ENCODE peak calls at places on chromosome 5, in five cellular contexts. P is GM12878, O is H1, B is NT2/D1, A is HepG2. X is an unnamed sample.
A peak's percentile ranks its signal among the peaks of the same experiment; 100 is the strongest.

GRCh38 chr5:148186248-148187003 is 16.4 kb upstream of the SPINK6 start:
- DNase-seq in P (no peak), O (no peak), B (no peak), A (no peak), X (no peak)

GRCh38 chr5:176647870-176648466 is 684 bp downstream of the TSPAN17 start:
- DNase-seq in P (no peak), O (no peak), B (no peak), A (no peak), X (peak; percentile 61)

GRCh38 chr5:170681013-170681433 is 102.5 kb upstream of the GABRP start:
- DNase-seq in P (no peak), O (no peak), B (peak; percentile 36), A (no peak), X (peak; percentile 78)

GRCh38 chr5:134477462-134478245 is 47.8 kb upstream of the JADE2 start:
- DNase-seq in P (no peak), O (no peak), B (no peak), A (no peak), X (no peak)

GRCh38 chr5:124057815-124058231 is 545.8 kb downstream of the CSNK1G3 start:
- DNase-seq in P (no peak), O (no peak), B (no peak), A (no peak), X (no peak)

GRCh38 chr5:159987031-159987674 is 21.8 kb upstream of the TTC1 start:
- DNase-seq in P (peak; percentile 8), O (peak; percentile 65), B (peak; percentile 46), A (peak; percentile 34), X (peak; percentile 88)

GRCh38 chr5:92505145-92505544 is 1075.9 kb downstream of the NR2F1-AS1 start:
- DNase-seq in P (no peak), O (no peak), B (no peak), A (no peak), X (no peak)

GRCh38 chr5:72447751-72448150 is 59.5 kb downstream of the ZNF366 start:
- DNase-seq in P (no peak), O (no peak), B (no peak), A (no peak), X (no peak)

DNA sequence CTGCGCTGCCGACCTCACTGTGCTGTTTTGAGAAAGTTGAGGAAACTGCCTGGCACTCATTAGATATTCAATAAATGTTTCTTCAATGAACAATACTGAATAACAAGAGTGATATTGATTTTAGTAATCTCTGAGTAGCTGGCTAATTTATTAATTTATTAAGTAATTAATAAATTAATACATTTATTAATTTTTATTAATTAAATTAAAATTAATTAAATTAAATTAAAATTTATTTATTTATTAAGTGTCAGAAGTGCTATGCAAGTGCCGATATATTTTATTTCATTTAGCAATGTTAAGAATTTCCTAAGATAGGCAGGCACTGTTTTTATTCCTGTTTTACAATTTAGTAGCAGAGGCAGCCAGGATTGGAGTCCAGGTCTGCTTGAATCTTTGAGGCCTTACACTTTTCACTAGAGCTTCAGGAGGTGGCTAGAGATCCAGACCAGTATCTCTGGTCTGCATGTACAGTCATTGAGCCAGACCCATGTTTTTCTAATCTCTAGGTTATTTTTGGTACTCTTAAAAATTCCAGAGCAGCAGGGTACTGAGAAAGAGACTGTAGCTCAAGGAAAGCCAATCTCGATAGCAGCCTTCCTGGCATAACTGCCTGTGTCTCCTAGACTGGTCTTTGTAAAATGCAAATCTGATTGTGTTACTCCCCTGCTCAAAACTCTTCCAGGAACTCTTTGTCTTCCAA is 109.2 kb downstream of the ARHGEF28 start:
- DNase-seq in P (no peak), O (no peak), B (no peak), A (no peak), X (no peak)
- TF ChIP-seq SUZ12 in P (no peak), O (no peak), B (no peak), A (no peak), X (no peak)

GRCh38 chr5:57494104-57495098 is 11.8 kb upstream of the ACTBL2 start:
- DNase-seq in P (peak; percentile 45), O (no peak), B (peak; percentile 2), A (peak; percentile 13), X (peak; percentile 15)
- TF ChIP-seq SUZ12 in P (no peak), O (no peak), B (no peak), A (no peak), X (no peak)

DNA sequence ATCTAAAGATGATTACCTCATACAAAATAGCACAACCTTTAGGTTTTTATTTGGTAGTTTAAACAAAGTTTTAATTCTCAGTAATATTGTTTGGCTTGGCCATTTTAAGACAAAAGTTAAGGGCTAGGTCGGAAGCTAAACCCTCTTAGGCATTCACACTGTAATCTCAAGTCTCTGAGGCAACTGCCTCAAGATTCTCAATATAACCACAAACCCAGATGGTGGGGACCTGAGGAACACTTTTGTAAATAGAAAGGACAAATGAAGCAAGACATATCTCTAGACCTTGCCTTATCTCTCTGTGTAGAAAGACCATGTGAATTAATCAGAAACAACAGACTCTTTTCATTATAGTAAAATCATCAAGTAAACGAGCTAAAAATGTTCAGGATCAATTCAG is 500.2 kb upstream of the CDH6 start:
- DNase-seq in P (no peak), O (no peak), B (no peak), A (no peak), X (no peak)
- TF ChIP-seq SUZ12 in P (no peak), O (no peak), B (no peak), A (no peak), X (no peak)

GRCh38 chr5:7741415-7742065 is 109.4 kb downstream of the CFAP90 start:
- DNase-seq in P (no peak), O (no peak), B (no peak), A (no peak), X (no peak)

GRCh38 chr5:7747728-7748127 is 103.2 kb downstream of the CFAP90 start:
- DNase-seq in P (no peak), O (no peak), B (no peak), A (no peak), X (no peak)

GRCh38 chr5:7745882-7746735 is 104.8 kb downstream of the CFAP90 start:
- DNase-seq in P (no peak), O (peak; percentile 58), B (peak; percentile 61), A (peak; percentile 41), X (peak; percentile 63)

DNA sequence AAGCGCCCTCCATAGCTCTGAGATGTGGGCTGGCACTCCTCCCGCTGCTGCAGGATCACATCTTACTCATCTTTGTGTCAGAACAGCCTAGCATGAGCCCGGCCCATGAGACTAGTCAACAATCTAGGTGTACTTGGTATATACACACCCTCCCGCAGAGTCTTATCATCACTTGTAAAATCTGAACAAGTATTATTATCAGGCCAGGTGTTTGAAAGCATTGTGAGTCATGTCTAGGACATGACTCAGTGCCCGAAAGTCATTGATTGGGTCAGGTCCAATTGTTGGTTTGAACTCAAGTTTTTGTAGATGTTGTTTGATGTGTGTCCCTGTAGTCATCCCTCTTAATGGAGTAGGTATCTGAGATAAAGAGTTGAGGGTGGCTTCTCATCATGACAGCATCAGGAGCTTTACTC is 108.7 kb downstream of the CFAP90 start:
- DNase-seq in P (no peak), O (no peak), B (no peak), A (no peak), X (no peak)
- TF ChIP-seq SUZ12 in P (no peak), O (no peak), B (no peak), A (no peak), X (no peak)

GRCh38 chr5:39352931-39353330 is 11.4 kb downstream of the C9 start:
- DNase-seq in P (no peak), O (no peak), B (no peak), A (no peak), X (no peak)

GRCh38 chr5:39352170-39352569 is 12.1 kb downstream of the C9 start:
- DNase-seq in P (no peak), O (no peak), B (no peak), A (no peak), X (no peak)

GRCh38 chr5:39355324-39355723 is 9.0 kb downstream of the C9 start:
- DNase-seq in P (no peak), O (no peak), B (no peak), A (no peak), X (no peak)

GRCh38 chr5:39353714-39354399 is 10.4 kb downstream of the C9 start:
- DNase-seq in P (no peak), O (no peak), B (no peak), A (no peak), X (no peak)

DNA sequence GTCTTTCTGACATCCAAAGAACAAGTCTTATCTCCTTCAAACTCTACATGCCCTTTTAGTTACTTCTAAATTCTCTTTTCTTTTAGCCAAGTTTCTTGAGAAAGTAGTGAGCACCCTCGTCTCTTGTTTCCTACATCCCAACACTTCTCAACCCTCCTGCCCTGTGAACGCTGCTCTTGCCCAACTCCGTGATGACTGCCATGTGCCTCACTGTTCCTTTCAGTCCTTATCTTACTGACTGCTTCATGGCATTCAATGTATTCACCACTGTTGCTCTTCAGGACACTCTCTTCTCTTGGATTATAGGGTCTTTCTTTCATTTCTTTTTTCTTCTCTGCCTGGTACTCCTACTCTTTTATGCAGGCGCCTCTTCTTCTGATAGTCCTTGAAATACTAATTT is 14.8 kb downstream of the C9 start:
- DNase-seq in P (no peak), O (no peak), B (no peak), A (no peak), X (no peak)
- TF ChIP-seq SUZ12 in P (no peak), O (no peak), B (no peak), A (no peak), X (no peak)

DNA sequence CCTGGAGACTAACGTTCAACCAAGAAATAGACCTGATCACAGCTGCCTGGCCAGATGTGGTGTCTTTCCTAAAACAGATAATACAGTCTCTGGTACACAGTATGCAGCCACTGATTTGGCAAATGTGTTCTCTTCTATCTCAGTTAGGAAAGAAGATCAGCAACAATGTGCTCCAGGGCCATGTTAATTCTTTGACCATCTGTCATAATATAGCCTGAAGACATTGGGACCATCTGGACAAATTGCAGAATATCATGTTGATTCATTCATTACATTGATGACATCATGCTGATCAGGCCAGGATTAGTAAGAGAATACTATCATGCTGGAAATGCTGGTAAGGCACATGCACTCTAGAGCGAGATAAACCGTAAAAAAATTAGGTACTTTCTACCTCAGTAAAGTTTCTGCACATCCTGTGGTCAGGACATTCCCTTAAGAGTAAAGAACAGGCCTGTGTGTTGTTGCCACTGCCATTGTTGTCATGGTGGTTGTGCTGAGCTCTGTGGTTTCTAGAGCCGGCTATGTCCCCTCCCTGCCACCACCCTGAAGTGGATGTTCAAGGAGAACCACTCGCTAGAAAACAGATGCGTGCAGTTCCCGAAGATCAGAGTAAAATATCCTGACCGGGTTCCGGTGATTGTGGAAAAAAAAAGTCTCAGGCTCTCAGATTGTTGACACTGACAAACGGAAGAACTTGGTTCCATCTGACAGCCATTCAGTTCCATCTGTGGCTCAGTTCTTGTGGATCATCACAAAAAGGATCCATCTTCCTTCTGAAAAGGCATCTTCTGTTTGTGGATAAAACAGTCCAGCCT is 6.4 kb upstream of the JMY start:
- DNase-seq in P (peak; percentile 69), O (no peak), B (no peak), A (no peak), X (no peak)
- TF ChIP-seq SUZ12 in P (no peak), O (no peak), B (no peak), A (no peak), X (no peak)

GRCh38 chr5:120778491-120779293 is 314.6 kb downstream of the PRR16 start:
- DNase-seq in P (no peak), O (no peak), B (no peak), A (no peak), X (no peak)

DNA sequence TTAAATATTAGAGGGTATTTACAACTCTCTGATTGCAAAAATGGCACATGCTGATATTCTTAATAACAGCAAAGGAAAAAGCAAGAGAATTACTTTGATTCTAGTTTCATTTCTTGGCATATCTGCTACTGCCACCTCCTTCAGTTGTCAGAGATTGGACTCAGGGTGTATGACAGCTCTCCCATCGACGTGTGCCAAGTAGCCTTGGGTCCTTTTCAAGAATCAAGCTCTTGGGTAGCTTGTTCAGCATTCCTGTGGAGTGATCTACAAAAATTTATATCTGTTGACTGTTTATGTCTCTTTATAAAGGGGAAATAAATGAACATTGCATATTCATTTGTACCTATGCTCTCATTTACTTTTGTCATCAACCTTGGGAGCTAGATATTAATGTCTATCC is 315.6 kb downstream of the PRR16 start:
- DNase-seq in P (no peak), O (no peak), B (no peak), A (no peak), X (no peak)
- TF ChIP-seq SUZ12 in P (no peak), O (no peak), B (no peak), A (no peak), X (no peak)

X was measured in HEK293T.